ENCODE peak calls at places on chromosomes 2 and 18, in ten cellular contexts. One of them, this sample, is unnamed.

GRCh38 chr2:119190321-119190720 is 31.8 kb upstream of the C1QL2 start:
- DNase-seq in trophoblast cell: peak
- DNase-seq in kidney: no peak
- DNase-seq in endodermal cell: no peak
- DNase-seq in neuronal stem cell: no peak
- DNase-seq in GM12864: no peak
- DNase-seq in heart left ventricle: no peak
- DNase-seq in skeletal muscle cell: no peak
- DNase-seq in psoas muscle: no peak
- DNase-seq in CD8-positive, alpha-beta T cell: no peak
- DNase-seq in this sample: no peak

GRCh38 chr18:10912790-10913560 is 236.4 kb downstream of the PIEZO2 start:
- DNase-seq in trophoblast cell: no peak
- DNase-seq in kidney: no peak
- DNase-seq in endodermal cell: no peak
- DNase-seq in neuronal stem cell: no peak
- DNase-seq in GM12864: no peak
- DNase-seq in heart left ventricle: peak
- DNase-seq in skeletal muscle cell: peak
- DNase-seq in psoas muscle: no peak
- DNase-seq in CD8-positive, alpha-beta T cell: no peak
- DNase-seq in this sample: no peak

GRCh38 chr2:228094377-228094921 is 87.0 kb downstream of the SPHKAP start:
- DNase-seq in trophoblast cell: peak
- DNase-seq in kidney: no peak
- DNase-seq in endodermal cell: no peak
- DNase-seq in neuronal stem cell: no peak
- DNase-seq in GM12864: no peak
- DNase-seq in heart left ventricle: no peak
- DNase-seq in skeletal muscle cell: peak
- DNase-seq in psoas muscle: no peak
- DNase-seq in CD8-positive, alpha-beta T cell: no peak
- DNase-seq in this sample: no peak

GRCh38 chr18:9531791-9532410 is 56.6 kb downstream of the RALBP1 start:
- DNase-seq in trophoblast cell: peak
- DNase-seq in kidney: no peak
- DNase-seq in endodermal cell: no peak
- DNase-seq in neuronal stem cell: no peak
- DNase-seq in GM12864: no peak
- DNase-seq in heart left ventricle: no peak
- DNase-seq in skeletal muscle cell: no peak
- DNase-seq in psoas muscle: no peak
- DNase-seq in CD8-positive, alpha-beta T cell: no peak
- DNase-seq in this sample: no peak

GRCh38 chr2:113010088-113010487 is 4.8 kb downstream of the IL36A start:
- DNase-seq in trophoblast cell: peak
- DNase-seq in kidney: no peak
- DNase-seq in endodermal cell: no peak
- DNase-seq in neuronal stem cell: no peak
- DNase-seq in GM12864: no peak
- DNase-seq in heart left ventricle: no peak
- DNase-seq in skeletal muscle cell: no peak
- DNase-seq in psoas muscle: no peak
- DNase-seq in CD8-positive, alpha-beta T cell: no peak
- DNase-seq in this sample: peak

GRCh38 chr2:68287580-68288441 is 31.9 kb downstream of the CNRIP1 start:
- DNase-seq in trophoblast cell: peak
- DNase-seq in kidney: no peak
- DNase-seq in endodermal cell: no peak
- DNase-seq in neuronal stem cell: no peak
- DNase-seq in GM12864: no peak
- DNase-seq in heart left ventricle: peak
- DNase-seq in skeletal muscle cell: peak
- DNase-seq in psoas muscle: no peak
- DNase-seq in CD8-positive, alpha-beta T cell: no peak
- DNase-seq in this sample: no peak

GRCh38 chr18:65990944-65991708 is 240.3 kb downstream of the CDH7 start:
- DNase-seq in trophoblast cell: no peak
- DNase-seq in kidney: no peak
- DNase-seq in endodermal cell: no peak
- DNase-seq in neuronal stem cell: no peak
- DNase-seq in GM12864: no peak
- DNase-seq in heart left ventricle: no peak
- DNase-seq in skeletal muscle cell: no peak
- DNase-seq in psoas muscle: no peak
- DNase-seq in CD8-positive, alpha-beta T cell: no peak
- DNase-seq in this sample: no peak

GRCh38 chr2:51534176-51534575 is 502.2 kb upstream of the NRXN1 start:
- DNase-seq in trophoblast cell: no peak
- DNase-seq in kidney: no peak
- DNase-seq in endodermal cell: no peak
- DNase-seq in neuronal stem cell: no peak
- DNase-seq in GM12864: no peak
- DNase-seq in heart left ventricle: no peak
- DNase-seq in skeletal muscle cell: no peak
- DNase-seq in psoas muscle: no peak
- DNase-seq in CD8-positive, alpha-beta T cell: no peak
- DNase-seq in this sample: no peak

GRCh38 chr2:185738679-185739472 is at the start of gene FSIP2:
- DNase-seq in trophoblast cell: peak
- DNase-seq in kidney: peak
- DNase-seq in endodermal cell: peak
- DNase-seq in neuronal stem cell: peak
- DNase-seq in GM12864: peak
- DNase-seq in heart left ventricle: peak
- DNase-seq in skeletal muscle cell: peak
- DNase-seq in psoas muscle: peak
- DNase-seq in CD8-positive, alpha-beta T cell: no peak
- DNase-seq in this sample: no peak

GRCh38 chr2:25885933-25886332 is 7.6 kb upstream of the ASXL2 start:
- DNase-seq in trophoblast cell: no peak
- DNase-seq in kidney: no peak
- DNase-seq in endodermal cell: no peak
- DNase-seq in neuronal stem cell: no peak
- DNase-seq in GM12864: no peak
- DNase-seq in heart left ventricle: no peak
- DNase-seq in skeletal muscle cell: peak
- DNase-seq in psoas muscle: no peak
- DNase-seq in CD8-positive, alpha-beta T cell: no peak
- DNase-seq in this sample: peak

GRCh38 chr18:29191263-29191662 is 1014.3 kb upstream of the CDH2 start:
- DNase-seq in trophoblast cell: peak
- DNase-seq in kidney: no peak
- DNase-seq in endodermal cell: peak
- DNase-seq in neuronal stem cell: no peak
- DNase-seq in GM12864: no peak
- DNase-seq in heart left ventricle: no peak
- DNase-seq in skeletal muscle cell: no peak
- DNase-seq in psoas muscle: no peak
- DNase-seq in CD8-positive, alpha-beta T cell: no peak
- DNase-seq in this sample: no peak

GRCh38 chr18:49400398-49401072 is 59.9 kb downstream of the DYM start:
- DNase-seq in trophoblast cell: no peak
- DNase-seq in kidney: no peak
- DNase-seq in endodermal cell: no peak
- DNase-seq in neuronal stem cell: no peak
- DNase-seq in GM12864: no peak
- DNase-seq in heart left ventricle: no peak
- DNase-seq in skeletal muscle cell: no peak
- DNase-seq in psoas muscle: no peak
- DNase-seq in CD8-positive, alpha-beta T cell: no peak
- DNase-seq in this sample: no peak

GRCh38 chr2:140586379-140586778 is 1544.4 kb downstream of the LRP1B start:
- DNase-seq in trophoblast cell: peak
- DNase-seq in kidney: no peak
- DNase-seq in endodermal cell: peak
- DNase-seq in neuronal stem cell: peak
- DNase-seq in GM12864: peak
- DNase-seq in heart left ventricle: no peak
- DNase-seq in skeletal muscle cell: no peak
- DNase-seq in psoas muscle: no peak
- DNase-seq in CD8-positive, alpha-beta T cell: no peak
- DNase-seq in this sample: no peak

GRCh38 chr2:168518555-168519066 is 62.5 kb downstream of the CERS6 start:
- DNase-seq in trophoblast cell: no peak
- DNase-seq in kidney: no peak
- DNase-seq in endodermal cell: peak
- DNase-seq in neuronal stem cell: peak
- DNase-seq in GM12864: no peak
- DNase-seq in heart left ventricle: no peak
- DNase-seq in skeletal muscle cell: no peak
- DNase-seq in psoas muscle: no peak
- DNase-seq in CD8-positive, alpha-beta T cell: no peak
- DNase-seq in this sample: no peak

GRCh38 chr2:97005353-97005752 is 19.0 kb upstream of the FAM178B start:
- DNase-seq in trophoblast cell: peak
- DNase-seq in kidney: no peak
- DNase-seq in endodermal cell: no peak
- DNase-seq in neuronal stem cell: no peak
- DNase-seq in GM12864: no peak
- DNase-seq in heart left ventricle: no peak
- DNase-seq in skeletal muscle cell: no peak
- DNase-seq in psoas muscle: no peak
- DNase-seq in CD8-positive, alpha-beta T cell: no peak
- DNase-seq in this sample: no peak

GRCh38 chr18:21632393-21632792 is 20.3 kb downstream of the SNRPD1 start:
- DNase-seq in trophoblast cell: no peak
- DNase-seq in kidney: no peak
- DNase-seq in endodermal cell: no peak
- DNase-seq in neuronal stem cell: no peak
- DNase-seq in GM12864: no peak
- DNase-seq in heart left ventricle: no peak
- DNase-seq in skeletal muscle cell: no peak
- DNase-seq in psoas muscle: no peak
- DNase-seq in CD8-positive, alpha-beta T cell: no peak
- DNase-seq in this sample: no peak

GRCh38 chr18:54149078-54149697 is 75.3 kb downstream of the MBD2 start:
- DNase-seq in trophoblast cell: peak
- DNase-seq in kidney: no peak
- DNase-seq in endodermal cell: peak
- DNase-seq in neuronal stem cell: no peak
- DNase-seq in GM12864: peak
- DNase-seq in heart left ventricle: no peak
- DNase-seq in skeletal muscle cell: peak
- DNase-seq in psoas muscle: no peak
- DNase-seq in CD8-positive, alpha-beta T cell: no peak
- DNase-seq in this sample: peak
- H3K4me3 ChIP-seq in trophoblast cell: no peak
- H3K4me3 ChIP-seq in kidney: no peak
- H3K4me3 ChIP-seq in endodermal cell: no peak
- H3K4me3 ChIP-seq in neuronal stem cell: no peak
- H3K4me3 ChIP-seq in GM12864: no peak
- H3K4me3 ChIP-seq in heart left ventricle: no peak
- H3K4me3 ChIP-seq in skeletal muscle cell: peak
- H3K4me3 ChIP-seq in psoas muscle: no peak
- H3K4me3 ChIP-seq in CD8-positive, alpha-beta T cell: no peak
- H3K4me3 ChIP-seq in this sample: peak

GRCh38 chr18:46569211-46569610 is 87.8 kb downstream of the LOXHD1 start:
- DNase-seq in trophoblast cell: no peak
- DNase-seq in kidney: no peak
- DNase-seq in endodermal cell: no peak
- DNase-seq in neuronal stem cell: no peak
- DNase-seq in GM12864: no peak
- DNase-seq in heart left ventricle: no peak
- DNase-seq in skeletal muscle cell: no peak
- DNase-seq in psoas muscle: no peak
- DNase-seq in CD8-positive, alpha-beta T cell: no peak
- DNase-seq in this sample: no peak
- H3K4me3 ChIP-seq in trophoblast cell: no peak
- H3K4me3 ChIP-seq in kidney: no peak
- H3K4me3 ChIP-seq in endodermal cell: no peak
- H3K4me3 ChIP-seq in neuronal stem cell: no peak
- H3K4me3 ChIP-seq in GM12864: no peak
- H3K4me3 ChIP-seq in heart left ventricle: no peak
- H3K4me3 ChIP-seq in skeletal muscle cell: no peak
- H3K4me3 ChIP-seq in psoas muscle: no peak
- H3K4me3 ChIP-seq in CD8-positive, alpha-beta T cell: no peak
- H3K4me3 ChIP-seq in this sample: no peak

DNA sequence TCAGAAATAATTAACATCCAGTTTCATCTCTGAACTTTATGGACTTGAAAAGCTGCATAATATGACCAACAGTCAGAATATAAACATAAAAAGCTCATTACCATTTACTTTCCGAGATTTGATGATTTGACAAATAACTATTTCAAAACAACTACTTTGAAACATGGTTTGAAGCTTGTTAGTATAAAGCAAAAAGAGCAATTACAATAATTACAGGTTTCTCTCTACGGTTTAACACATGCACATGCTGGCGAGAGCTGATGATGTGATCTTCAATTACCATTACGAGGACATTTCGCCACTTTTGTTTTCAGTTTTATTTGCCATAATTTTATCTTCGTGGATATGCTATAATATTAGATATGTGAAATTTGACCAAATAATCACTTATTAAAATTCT is 270.2 kb downstream of the TCF4 start:
- DNase-seq in trophoblast cell: no peak
- DNase-seq in kidney: no peak
- DNase-seq in endodermal cell: no peak
- DNase-seq in neuronal stem cell: no peak
- DNase-seq in GM12864: no peak
- DNase-seq in heart left ventricle: no peak
- DNase-seq in skeletal muscle cell: no peak
- DNase-seq in psoas muscle: no peak
- DNase-seq in CD8-positive, alpha-beta T cell: no peak
- DNase-seq in this sample: no peak
- H3K4me3 ChIP-seq in trophoblast cell: no peak
- H3K4me3 ChIP-seq in kidney: peak
- H3K4me3 ChIP-seq in endodermal cell: no peak
- H3K4me3 ChIP-seq in neuronal stem cell: no peak
- H3K4me3 ChIP-seq in GM12864: peak
- H3K4me3 ChIP-seq in heart left ventricle: no peak
- H3K4me3 ChIP-seq in skeletal muscle cell: peak
- H3K4me3 ChIP-seq in psoas muscle: peak
- H3K4me3 ChIP-seq in CD8-positive, alpha-beta T cell: no peak
- H3K4me3 ChIP-seq in this sample: no peak

DNA sequence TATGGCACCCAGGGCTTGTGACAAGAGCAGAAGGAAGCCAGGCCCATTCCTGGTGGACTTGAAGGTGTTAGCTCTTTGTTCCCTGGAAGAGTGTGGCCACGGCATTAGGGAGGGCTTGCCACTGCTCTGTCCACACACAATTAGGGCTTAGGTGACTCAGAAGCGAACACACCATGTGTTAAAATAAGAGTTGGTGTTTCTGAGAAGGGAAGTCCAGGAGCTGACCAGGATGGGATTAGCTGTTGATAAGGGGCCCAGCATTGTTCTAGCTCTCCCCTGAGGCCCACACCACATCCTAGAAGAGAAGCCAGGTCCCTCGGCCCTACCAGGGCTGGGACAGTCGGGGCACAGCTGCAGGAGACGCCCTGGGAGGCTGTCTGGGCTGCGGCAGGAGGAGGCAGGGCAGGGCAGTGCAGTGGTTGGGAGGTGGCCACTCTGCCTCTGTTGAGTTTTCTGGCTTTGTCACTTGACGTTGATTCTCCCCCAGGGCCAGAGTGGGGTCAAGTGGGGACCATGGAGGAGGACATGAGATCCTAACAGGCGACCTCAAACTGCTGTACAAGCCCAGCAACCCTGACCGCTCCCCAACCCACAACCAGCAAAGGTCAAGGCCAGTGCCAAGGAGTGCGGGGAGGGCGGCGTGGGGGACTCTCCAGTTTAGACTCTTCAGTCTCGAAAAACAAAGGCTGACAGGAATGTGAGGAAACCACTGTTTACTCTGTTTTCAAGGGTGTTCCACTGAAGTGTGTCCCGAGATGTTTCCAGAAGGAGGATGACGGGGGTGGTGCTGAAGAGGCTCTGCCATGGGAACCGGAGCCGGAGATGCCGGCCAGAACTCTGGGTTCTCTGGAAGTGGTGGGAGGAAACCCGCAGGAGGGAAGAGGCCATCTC is 16.8 kb downstream of the GNLY start:
- DNase-seq in trophoblast cell: no peak
- DNase-seq in kidney: no peak
- DNase-seq in endodermal cell: no peak
- DNase-seq in neuronal stem cell: no peak
- DNase-seq in GM12864: no peak
- DNase-seq in heart left ventricle: peak
- DNase-seq in skeletal muscle cell: no peak
- DNase-seq in psoas muscle: peak
- DNase-seq in CD8-positive, alpha-beta T cell: no peak
- DNase-seq in this sample: no peak
- H3K4me3 ChIP-seq in trophoblast cell: no peak
- H3K4me3 ChIP-seq in kidney: no peak
- H3K4me3 ChIP-seq in endodermal cell: no peak
- H3K4me3 ChIP-seq in neuronal stem cell: no peak
- H3K4me3 ChIP-seq in GM12864: no peak
- H3K4me3 ChIP-seq in heart left ventricle: no peak
- H3K4me3 ChIP-seq in skeletal muscle cell: no peak
- H3K4me3 ChIP-seq in psoas muscle: no peak
- H3K4me3 ChIP-seq in CD8-positive, alpha-beta T cell: no peak
- H3K4me3 ChIP-seq in this sample: no peak